ENCODE peak calls at places on chromosomes 2 and 18, in nine cellular contexts. One of them, this sample, is unnamed. For H3K9me3 and H3K27me3, the result is how much of the 10 kb centered on the place peaks cover.

GRCh38 chr2:218397502-218398436 is 1.9 kb upstream of the CTDSP1 start:
- DNase-seq in WERI-Rb-1: peak
- DNase-seq in neural progenitor cell: peak
- DNase-seq in ovary: peak
- DNase-seq in tibial artery: peak
- DNase-seq in esophagus squamous epithelium: no peak
- DNase-seq in tibial nerve: peak
- DNase-seq in hepatocyte: peak
- DNase-seq in uterus: peak
- DNase-seq in this sample: peak

GRCh38 chr2:11102956-11103860 is 52.1 kb upstream of the SLC66A3 start:
- DNase-seq in esophagus squamous epithelium: no peak
- DNase-seq in neural progenitor cell: no peak
- DNase-seq in hepatocyte: no peak
- DNase-seq in tibial nerve: no peak
- DNase-seq in WERI-Rb-1: no peak
- DNase-seq in tibial artery: no peak
- DNase-seq in ovary: no peak
- DNase-seq in uterus: no peak
- DNase-seq in this sample: no peak

GRCh38 chr2:164186596-164186995 is 434.7 kb downstream of the GRB14 start:
- DNase-seq in esophagus squamous epithelium: no peak
- DNase-seq in tibial artery: no peak
- DNase-seq in uterus: no peak
- DNase-seq in ovary: no peak
- DNase-seq in WERI-Rb-1: no peak
- DNase-seq in hepatocyte: no peak
- DNase-seq in neural progenitor cell: no peak
- DNase-seq in tibial nerve: no peak
- DNase-seq in this sample: no peak

GRCh38 chr2:240184656-240185055 is 44.2 kb upstream of the OTOS start:
- DNase-seq in ovary: no peak
- DNase-seq in uterus: no peak
- DNase-seq in tibial nerve: no peak
- DNase-seq in tibial artery: no peak
- DNase-seq in hepatocyte: no peak
- DNase-seq in neural progenitor cell: no peak
- DNase-seq in WERI-Rb-1: no peak
- DNase-seq in esophagus squamous epithelium: no peak
- DNase-seq in this sample: no peak

GRCh38 chr2:85886585-85886984 is 2.2 kb downstream of the ST3GAL5 start:
- DNase-seq in ovary: peak
- DNase-seq in neural progenitor cell: no peak
- DNase-seq in tibial artery: peak
- DNase-seq in hepatocyte: peak
- DNase-seq in WERI-Rb-1: peak
- DNase-seq in uterus: peak
- DNase-seq in esophagus squamous epithelium: no peak
- DNase-seq in tibial nerve: peak
- DNase-seq in this sample: no peak

GRCh38 chr18:9356969-9357368 is 22.4 kb downstream of the TWSG1 start:
- DNase-seq in uterus: no peak
- DNase-seq in hepatocyte: no peak
- DNase-seq in ovary: no peak
- DNase-seq in tibial artery: no peak
- DNase-seq in WERI-Rb-1: no peak
- DNase-seq in neural progenitor cell: no peak
- DNase-seq in esophagus squamous epithelium: no peak
- DNase-seq in tibial nerve: no peak
- DNase-seq in this sample: no peak

GRCh38 chr18:7987284-7987976 is 420.3 kb downstream of the PTPRM start:
- DNase-seq in hepatocyte: no peak
- DNase-seq in ovary: no peak
- DNase-seq in uterus: no peak
- DNase-seq in esophagus squamous epithelium: no peak
- DNase-seq in WERI-Rb-1: no peak
- DNase-seq in neural progenitor cell: no peak
- DNase-seq in tibial nerve: no peak
- DNase-seq in tibial artery: no peak
- DNase-seq in this sample: no peak

GRCh38 chr18:10003281-10003680 is 89.5 kb downstream of the VAPA start:
- DNase-seq in tibial artery: no peak
- DNase-seq in esophagus squamous epithelium: no peak
- DNase-seq in tibial nerve: no peak
- DNase-seq in WERI-Rb-1: no peak
- DNase-seq in neural progenitor cell: no peak
- DNase-seq in uterus: no peak
- DNase-seq in hepatocyte: no peak
- DNase-seq in ovary: no peak
- DNase-seq in this sample: no peak

GRCh38 chr2:130288467-130289403 is 54.0 kb upstream of the IMP4 start:
- DNase-seq in ovary: no peak
- DNase-seq in esophagus squamous epithelium: no peak
- DNase-seq in tibial artery: no peak
- DNase-seq in tibial nerve: no peak
- DNase-seq in neural progenitor cell: peak
- DNase-seq in WERI-Rb-1: no peak
- DNase-seq in uterus: no peak
- DNase-seq in hepatocyte: peak
- DNase-seq in this sample: no peak

GRCh38 chr2:224520064-224520463 is 65.1 kb downstream of the CUL3 start:
- DNase-seq in WERI-Rb-1: no peak
- DNase-seq in uterus: no peak
- DNase-seq in esophagus squamous epithelium: no peak
- DNase-seq in tibial artery: no peak
- DNase-seq in tibial nerve: no peak
- DNase-seq in neural progenitor cell: no peak
- DNase-seq in ovary: no peak
- DNase-seq in hepatocyte: no peak
- DNase-seq in this sample: no peak

GRCh38 chr2:15782009-15782751 is 158.2 kb upstream of the MYCN start:
- DNase-seq in ovary: no peak
- DNase-seq in tibial artery: no peak
- DNase-seq in tibial nerve: no peak
- DNase-seq in esophagus squamous epithelium: no peak
- DNase-seq in neural progenitor cell: no peak
- DNase-seq in hepatocyte: no peak
- DNase-seq in WERI-Rb-1: no peak
- DNase-seq in uterus: no peak
- DNase-seq in this sample: no peak

GRCh38 chr2:127577208-127577475 is 41.7 kb downstream of the MYO7B start:
- DNase-seq in tibial artery: peak
- DNase-seq in esophagus squamous epithelium: no peak
- DNase-seq in hepatocyte: no peak
- DNase-seq in tibial nerve: no peak
- DNase-seq in ovary: no peak
- DNase-seq in uterus: no peak
- DNase-seq in WERI-Rb-1: no peak
- DNase-seq in neural progenitor cell: no peak
- DNase-seq in this sample: no peak

GRCh38 chr2:84495539-84496146 is 20.7 kb upstream of the DNAH6 start:
- DNase-seq in uterus: no peak
- DNase-seq in tibial artery: no peak
- DNase-seq in esophagus squamous epithelium: no peak
- DNase-seq in WERI-Rb-1: peak
- DNase-seq in hepatocyte: peak
- DNase-seq in neural progenitor cell: peak
- DNase-seq in ovary: no peak
- DNase-seq in tibial nerve: peak
- DNase-seq in this sample: no peak

GRCh38 chr2:176753752-176754474 is 458.7 kb upstream of the HNRNPA3 start:
- DNase-seq in uterus: no peak
- DNase-seq in esophagus squamous epithelium: no peak
- DNase-seq in WERI-Rb-1: no peak
- DNase-seq in hepatocyte: no peak
- DNase-seq in tibial artery: peak
- DNase-seq in neural progenitor cell: no peak
- DNase-seq in tibial nerve: no peak
- DNase-seq in ovary: no peak
- DNase-seq in this sample: no peak

GRCh38 chr2:118902279-118903028 is 39.5 kb upstream of the MARCO start:
- DNase-seq in tibial artery: no peak
- DNase-seq in esophagus squamous epithelium: no peak
- DNase-seq in uterus: no peak
- DNase-seq in hepatocyte: no peak
- DNase-seq in ovary: no peak
- DNase-seq in WERI-Rb-1: no peak
- DNase-seq in tibial nerve: no peak
- DNase-seq in neural progenitor cell: no peak
- DNase-seq in this sample: no peak

GRCh38 chr2:30030361-30030760 is 109.0 kb upstream of the ALK start:
- DNase-seq in neural progenitor cell: no peak
- DNase-seq in esophagus squamous epithelium: no peak
- DNase-seq in ovary: no peak
- DNase-seq in hepatocyte: no peak
- DNase-seq in WERI-Rb-1: no peak
- DNase-seq in tibial nerve: no peak
- DNase-seq in tibial artery: no peak
- DNase-seq in uterus: no peak
- DNase-seq in this sample: no peak

GRCh38 chr2:18630541-18630940 is 41.2 kb upstream of the NT5C1B start:
- DNase-seq in uterus: no peak
- DNase-seq in neural progenitor cell: no peak
- DNase-seq in tibial nerve: no peak
- DNase-seq in hepatocyte: no peak
- DNase-seq in tibial artery: no peak
- DNase-seq in WERI-Rb-1: no peak
- DNase-seq in ovary: no peak
- DNase-seq in esophagus squamous epithelium: no peak
- DNase-seq in this sample: no peak

GRCh38 chr2:238771193-238771592 is 76.7 kb upstream of the TWIST2 start:
- DNase-seq in hepatocyte: peak
- DNase-seq in esophagus squamous epithelium: no peak
- DNase-seq in uterus: no peak
- DNase-seq in tibial artery: no peak
- DNase-seq in neural progenitor cell: peak
- DNase-seq in WERI-Rb-1: no peak
- DNase-seq in tibial nerve: peak
- DNase-seq in ovary: no peak
- DNase-seq in this sample: no peak
- H3K9me3 ChIP-seq in hepatocyte: under half
- H3K9me3 ChIP-seq in esophagus squamous epithelium: under half
- H3K9me3 ChIP-seq in uterus: under half
- H3K9me3 ChIP-seq in tibial artery: under half
- H3K9me3 ChIP-seq in neural progenitor cell: under half
- H3K9me3 ChIP-seq in WERI-Rb-1: under half
- H3K9me3 ChIP-seq in tibial nerve: under half
- H3K9me3 ChIP-seq in ovary: under half
- H3K9me3 ChIP-seq in this sample: under half

DNA sequence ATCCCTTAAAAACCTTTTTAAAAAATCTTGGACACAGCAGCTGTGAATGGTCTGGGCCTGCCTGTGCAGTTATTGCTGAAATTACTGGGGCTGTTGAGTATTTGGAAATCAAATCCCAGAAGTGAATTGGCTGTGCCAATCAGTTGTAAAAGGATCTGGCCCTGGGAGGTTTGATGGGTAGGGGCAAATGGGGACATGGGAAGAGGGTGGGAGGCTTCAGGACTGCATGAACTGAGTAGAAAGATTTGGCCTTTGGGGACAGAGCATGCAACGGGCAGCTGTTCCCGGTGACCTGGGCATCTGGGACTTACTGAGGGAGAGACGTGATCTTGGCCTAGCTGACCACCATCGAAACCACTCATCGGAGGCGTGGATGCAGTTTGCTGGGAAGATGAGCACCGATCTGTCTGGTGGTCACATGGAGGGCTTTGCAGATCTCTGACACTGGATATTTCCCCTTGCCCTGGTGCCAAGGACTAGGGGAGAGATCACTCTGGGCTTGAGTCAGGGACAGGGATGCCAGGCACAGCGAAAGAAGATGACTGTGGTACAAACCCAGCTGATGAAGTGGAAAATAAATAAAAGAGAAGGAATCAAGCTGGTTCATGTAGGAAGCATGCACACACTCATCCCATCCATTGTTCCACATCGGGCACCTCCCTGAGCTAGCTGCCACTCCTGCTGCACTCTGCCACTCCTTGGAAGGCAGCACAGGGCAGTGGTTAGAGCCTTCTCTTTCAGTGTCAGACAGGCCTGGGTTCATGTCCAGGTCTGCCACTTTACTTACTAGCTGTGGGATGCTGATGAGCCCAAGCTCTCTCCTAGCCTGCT is 58.4 kb downstream of the SEMA4F start:
- DNase-seq in uterus: no peak
- DNase-seq in tibial nerve: no peak
- DNase-seq in hepatocyte: no peak
- DNase-seq in neural progenitor cell: no peak
- DNase-seq in ovary: no peak
- DNase-seq in esophagus squamous epithelium: no peak
- DNase-seq in WERI-Rb-1: no peak
- DNase-seq in tibial artery: no peak
- DNase-seq in this sample: no peak
- H3K27ac ChIP-seq in uterus: no peak
- H3K27ac ChIP-seq in tibial nerve: no peak
- H3K27ac ChIP-seq in hepatocyte: no peak
- H3K27ac ChIP-seq in neural progenitor cell: no peak
- H3K27ac ChIP-seq in ovary: no peak
- H3K27ac ChIP-seq in esophagus squamous epithelium: no peak
- H3K27ac ChIP-seq in WERI-Rb-1: no peak
- H3K27ac ChIP-seq in tibial artery: no peak
- H3K27ac ChIP-seq in this sample: no peak

GRCh38 chr2:71457959-71458322 is 4.6 kb downstream of the DYSF start:
- DNase-seq in uterus: no peak
- DNase-seq in hepatocyte: no peak
- DNase-seq in tibial artery: no peak
- DNase-seq in neural progenitor cell: no peak
- DNase-seq in ovary: no peak
- DNase-seq in tibial nerve: no peak
- DNase-seq in WERI-Rb-1: no peak
- DNase-seq in esophagus squamous epithelium: no peak
- DNase-seq in this sample: no peak
- H3K27me3 ChIP-seq in uterus: under half
- H3K27me3 ChIP-seq in hepatocyte: under half
- H3K27me3 ChIP-seq in tibial artery: under half
- H3K27me3 ChIP-seq in neural progenitor cell: under half
- H3K27me3 ChIP-seq in ovary: under half
- H3K27me3 ChIP-seq in tibial nerve: under half
- H3K27me3 ChIP-seq in WERI-Rb-1: under half
- H3K27me3 ChIP-seq in esophagus squamous epithelium: under half
- H3K27me3 ChIP-seq in this sample: under half

GRCh38 chr2:31693882-31694281 is 113.1 kb upstream of the SRD5A2 start:
- DNase-seq in uterus: no peak
- DNase-seq in WERI-Rb-1: no peak
- DNase-seq in hepatocyte: no peak
- DNase-seq in neural progenitor cell: peak
- DNase-seq in tibial artery: no peak
- DNase-seq in esophagus squamous epithelium: no peak
- DNase-seq in ovary: no peak
- DNase-seq in tibial nerve: no peak
- DNase-seq in this sample: no peak

DNA sequence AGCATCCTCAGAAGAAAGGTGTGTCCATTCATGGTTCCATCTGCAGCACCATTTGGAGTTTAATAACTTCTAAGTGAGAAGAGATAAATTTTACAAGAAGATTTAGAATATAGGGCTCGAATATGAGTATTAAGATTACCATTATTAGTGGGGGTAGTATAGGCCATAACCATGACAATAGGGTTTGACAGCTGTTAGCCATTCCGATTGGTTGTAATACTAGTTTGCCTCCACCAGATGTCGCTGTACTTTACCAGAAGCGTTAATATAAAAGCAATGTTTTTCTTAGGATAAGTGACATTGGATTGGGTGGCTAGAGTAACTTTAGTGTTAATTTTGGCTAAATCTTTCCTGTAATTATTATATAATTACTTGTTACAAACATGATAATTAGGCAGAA is 107.5 kb upstream of the SRD5A2 start:
- DNase-seq in esophagus squamous epithelium: no peak
- DNase-seq in tibial artery: no peak
- DNase-seq in ovary: no peak
- DNase-seq in hepatocyte: no peak
- DNase-seq in tibial nerve: no peak
- DNase-seq in WERI-Rb-1: no peak
- DNase-seq in uterus: no peak
- DNase-seq in neural progenitor cell: no peak
- DNase-seq in this sample: no peak
- H3K9me3 ChIP-seq in esophagus squamous epithelium: under half
- H3K9me3 ChIP-seq in tibial artery: under half
- H3K9me3 ChIP-seq in ovary: under half
- H3K9me3 ChIP-seq in hepatocyte: under half
- H3K9me3 ChIP-seq in tibial nerve: under half
- H3K9me3 ChIP-seq in WERI-Rb-1: under half
- H3K9me3 ChIP-seq in uterus: under half
- H3K9me3 ChIP-seq in neural progenitor cell: under half
- H3K9me3 ChIP-seq in this sample: under half

This sample was measured in effector memory CD4-positive, alpha-beta T cell.